ENCODE peak calls at places on chromosomes 3 and 15, in eight cellular contexts. B, D, R, L, N, Z, T and E are unnamed samples.

GRCh38 chr15:59366368-59367021 is 6.2 kb downstream of the MYO1E start:
- DNase-seq in B (no peak), D (no peak), R (no peak), L (no peak), N (no peak), Z (no peak), T (no peak), E (no peak)

GRCh38 chr3:58536501-58537411 is at the start of gene ACOX2:
- DNase-seq in B (peak; percentile 85), D (no peak), R (peak; percentile 48), L (no peak), N (peak; percentile 64), Z (no peak), T (peak; percentile 70), E (no peak)

GRCh38 chr3:36058404-36059035 is 321.8 kb upstream of the STAC start:
- DNase-seq in B (no peak), D (no peak), R (no peak), L (no peak), N (no peak), Z (no peak), T (no peak), E (no peak)

GRCh38 chr15:96327155-96327741 is 3.3 kb upstream of the NR2F2 start:
- DNase-seq in B (no peak), D (peak; percentile 72), R (no peak), L (peak; percentile 91), N (no peak), Z (no peak), T (peak; percentile 93), E (peak; percentile 65)

GRCh38 chr3:172673210-172673679 is 37.6 kb downstream of the NCEH1 start:
- DNase-seq in B (no peak), D (peak; percentile 78), R (peak; percentile 73), L (no peak), N (peak; percentile 84), Z (peak; percentile 68), T (peak; percentile 80), E (no peak)

GRCh38 chr3:66441124-66441523 is 59.7 kb downstream of the LRIG1 start:
- DNase-seq in B (no peak), D (no peak), R (no peak), L (peak; percentile 49), N (no peak), Z (no peak), T (peak; percentile 72), E (no peak)

GRCh38 chr15:38048001-38048455 is 113.6 kb downstream of the TMCO5A start:
- DNase-seq in B (no peak), D (no peak), R (no peak), L (no peak), N (no peak), Z (no peak), T (no peak), E (no peak)

GRCh38 chr3:113769551-113769950 is 22.7 kb downstream of the ATP6V1A start:
- DNase-seq in B (no peak), D (peak; percentile 42), R (no peak), L (no peak), N (no peak), Z (no peak), T (peak; percentile 70), E (no peak)

GRCh38 chr3:127452321-127452821 is 138.2 kb downstream of the TPRA1 start:
- DNase-seq in B (peak; percentile 35), D (no peak), R (peak; percentile 17), L (no peak), N (peak; percentile 19), Z (no peak), T (no peak), E (no peak)

GRCh38 chr3:2465842-2466241 is 367.2 kb downstream of the CNTN4 start:
- DNase-seq in B (no peak), D (no peak), R (no peak), L (no peak), N (no peak), Z (no peak), T (no peak), E (no peak)

GRCh38 chr3:101695779-101696372 is 9.4 kb upstream of the RPL24 start:
- DNase-seq in B (no peak), D (peak; percentile 70), R (no peak), L (no peak), N (peak; percentile 65), Z (no peak), T (peak; percentile 53), E (no peak)

GRCh38 chr15:44788748-44789147 is 52.4 kb downstream of the TRIM69 start:
- DNase-seq in B (no peak), D (no peak), R (no peak), L (no peak), N (no peak), Z (no peak), T (no peak), E (no peak)

GRCh38 chr15:80578871-80579270 is 116.2 kb upstream of the ABHD17C start:
- DNase-seq in B (no peak), D (no peak), R (no peak), L (no peak), N (peak; percentile 29), Z (no peak), T (no peak), E (no peak)

GRCh38 chr3:11385329-11385728 is 113.1 kb downstream of the ATG7 start:
- DNase-seq in B (no peak), D (no peak), R (no peak), L (no peak), N (no peak), Z (no peak), T (peak; percentile 24), E (no peak)

GRCh38 chr3:38476157-38476756 is 19.9 kb upstream of the EXOG start:
- DNase-seq in B (no peak), D (no peak), R (no peak), L (no peak), N (no peak), Z (no peak), T (no peak), E (no peak)

GRCh38 chr3:99881121-99881524 is 63.5 kb downstream of the CMSS1 start:
- DNase-seq in B (no peak), D (no peak), R (no peak), L (no peak), N (no peak), Z (no peak), T (no peak), E (no peak)

GRCh38 chr15:58472821-58473581 is 41.2 kb downstream of the LIPC start:
- DNase-seq in B (peak; percentile 16), D (no peak), R (no peak), L (no peak), N (no peak), Z (no peak), T (peak; percentile 53), E (no peak)

GRCh38 chr3:38630591-38630990 is 18.9 kb downstream of the SCN5A start:
- DNase-seq in B (no peak), D (no peak), R (no peak), L (no peak), N (no peak), Z (no peak), T (no peak), E (no peak)

GRCh38 chr3:163560459-163560858 is 1517.8 kb downstream of the SI start:
- DNase-seq in B (no peak), D (no peak), R (no peak), L (no peak), N (no peak), Z (no peak), T (no peak), E (no peak)

GRCh38 chr3:60240558-60240957 is 1010.7 kb downstream of the FHIT start:
- DNase-seq in B (no peak), D (no peak), R (no peak), L (no peak), N (peak; percentile 47), Z (no peak), T (no peak), E (no peak)

DNA sequence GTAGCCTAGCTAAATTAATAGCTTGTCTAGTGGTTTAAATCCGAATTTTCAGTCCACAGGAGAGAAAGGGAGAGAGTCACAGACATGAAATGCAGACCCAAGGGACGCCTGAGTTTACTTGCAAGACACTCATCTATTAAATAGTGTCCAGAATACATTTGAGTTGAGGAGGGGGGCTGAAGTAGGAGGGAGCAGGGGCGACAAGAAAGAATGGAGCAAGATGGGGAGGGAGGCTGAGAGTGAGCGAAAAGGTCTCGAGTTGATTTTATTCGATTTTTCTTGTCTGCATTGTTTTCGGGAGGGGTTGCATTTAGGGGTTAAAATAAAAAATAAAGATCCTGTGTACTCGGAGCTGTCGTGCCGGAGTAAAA is 4.2 kb upstream of the MECOM start:
- DNase-seq in B (no peak), D (no peak), R (no peak), L (no peak), N (no peak), Z (no peak), T (no peak), E (no peak)
- H3K4me3 ChIP-seq in B (peak overlapping the region; percentile 54), D (no peak overlapping the region), R (peak overlapping the region; percentile 58), L (no peak overlapping the region), N (no peak overlapping the region), Z (no peak overlapping the region), T (no peak overlapping the region), E (no peak overlapping the region)

DNA sequence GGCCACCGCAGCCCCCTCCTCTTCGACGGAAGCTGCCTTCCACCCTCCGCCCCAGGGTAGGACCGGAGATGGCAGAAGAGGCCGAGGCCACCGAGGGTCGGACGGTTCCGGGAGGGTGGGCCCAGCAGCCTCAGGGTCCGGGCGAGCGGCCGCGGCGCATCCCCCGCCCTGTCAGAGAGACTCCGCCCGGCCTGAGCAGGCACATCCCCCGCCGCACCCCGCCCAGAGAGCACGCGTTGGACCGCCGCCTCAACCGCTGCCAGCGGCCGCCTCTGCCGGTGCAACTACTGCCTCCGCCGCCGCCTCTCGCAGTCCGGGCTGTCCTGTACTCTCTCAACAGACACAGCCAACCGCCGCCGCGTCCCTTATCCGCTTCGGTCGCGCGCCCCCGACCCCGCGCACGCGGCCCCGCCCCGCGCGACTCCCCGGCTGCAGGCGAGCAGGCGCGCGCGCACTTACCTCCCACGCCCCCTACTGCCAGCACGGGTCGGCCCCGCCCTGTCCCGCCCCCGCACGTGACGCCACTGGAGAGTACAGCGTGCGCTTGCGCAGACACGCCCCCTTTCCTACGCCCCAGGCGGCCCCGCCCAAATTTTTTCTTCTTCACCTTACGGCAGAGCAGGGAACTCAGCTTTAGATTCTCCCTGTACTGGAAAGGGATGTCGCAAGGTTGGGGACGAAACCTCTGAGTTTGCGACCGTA is at the start of gene MYO9A:
- DNase-seq in B (peak; percentile 99), D (peak; percentile 95), R (peak; percentile 98), L (peak; percentile 97), N (peak; percentile 99), Z (peak; percentile 96), T (peak; percentile 97), E (peak; percentile 84)
- TF ChIP-seq CTCF in B (no peak), D (peak; percentile 8), R (no peak), L (no peak), N (peak; percentile 24), Z (peak; percentile 27), T (no peak), E (peak; percentile 4)

GRCh38 chr3:55467099-55467498 is 20.0 kb downstream of the WNT5A start:
- DNase-seq in B (no peak), D (no peak), R (no peak), L (no peak), N (no peak), Z (no peak), T (peak; percentile 76), E (no peak)
- H3K4me3 ChIP-seq in B (no peak overlapping the region), D (no peak overlapping the region), R (no peak overlapping the region), L (no peak overlapping the region), N (no peak overlapping the region), Z (no peak overlapping the region), T (no peak overlapping the region), E (no peak overlapping the region)

GRCh38 chr3:13879946-13880810 is at the start of gene WNT7A:
- DNase-seq in B (peak; percentile 55), D (no peak), R (no peak), L (no peak), N (no peak), Z (no peak), T (no peak), E (no peak)
- TF ChIP-seq CTCF in B (peak; percentile 24), D (peak; percentile 28), R (no peak), L (peak; percentile 35), N (peak; percentile 31), Z (peak; percentile 93), T (peak; percentile 22), E (peak; percentile 17)

GRCh38 chr15:40595773-40596172 is 1.7 kb downstream of the KNL1 start:
- DNase-seq in B (no peak), D (no peak), R (no peak), L (no peak), N (no peak), Z (no peak), T (no peak), E (no peak)
- H3K4me3 ChIP-seq in B (no peak overlapping the region), D (peak overlapping the region; percentile 5), R (no peak overlapping the region), L (peak overlapping the region; percentile 4), N (no peak overlapping the region), Z (peak overlapping the region; percentile 77), T (no peak overlapping the region), E (peak overlapping the region; percentile 87)